ENCODE peak calls at places on chromosomes 6 and 20, in four cellular contexts. Y is AG09309, P is breast epithelium, V is osteocyte. M is an unnamed sample.

GRCh38 chr20:32159766-32160221 is 47.7 kb downstream of the PLAGL2 start:
- DNase-seq in P (no peak), V (no peak), Y (no peak), M (no peak)

GRCh38 chr6:34161857-34162515 is 16.1 kb upstream of the GRM4 start:
- DNase-seq in V (no peak), P (no peak), Y (no peak), M (no peak)

GRCh38 chr20:53001502-53002301 is 29.5 kb downstream of the TSHZ2 start:
- DNase-seq in P (no peak), Y (no peak), V (no peak), M (no peak)

GRCh38 chr6:75633045-75633444 is 31.4 kb downstream of the SENP6 start:
- DNase-seq in P (no peak), V (no peak), Y (no peak), M (no peak)

GRCh38 chr20:4488407-4489339 is 233.0 kb upstream of the PRND start:
- DNase-seq in P (no peak), V (no peak), Y (peak), M (no peak)

GRCh38 chr6:90251295-90251992 is 45.2 kb downstream of the BACH2 start:
- DNase-seq in P (no peak), Y (no peak), V (no peak), M (no peak)

GRCh38 chr20:10469599-10469998 is 34.5 kb downstream of the SLX4IP start:
- DNase-seq in V (no peak), P (peak), Y (peak), M (no peak)

GRCh38 chr6:159090530-159091306 is 45.9 kb upstream of the TAGAP start:
- DNase-seq in Y (no peak), P (no peak), V (peak), M (no peak)

GRCh38 chr20:24095753-24096152 is 107.2 kb upstream of the GGTLC1 start:
- DNase-seq in Y (no peak), V (no peak), P (no peak), M (no peak)

GRCh38 chr6:3349388-3350251 is 90.9 kb downstream of the PSMG4 start:
- DNase-seq in Y (no peak), V (no peak), P (no peak), M (no peak)

GRCh38 chr20:57514273-57514751 is 10.6 kb downstream of the CTCFL start:
- DNase-seq in Y (peak), V (no peak), P (peak), M (no peak)

M was measured in T-helper 22 cell.